ENCODE peak calls at places on chromosome 21, in four cellular contexts. B is SK-N-SH; N is body of pancreas; C is CD4-positive, alpha-beta T cell. Z is an unnamed sample.

GRCh38 chr21:15788847-15789548 is 59.2 kb downstream of the USP25 start:
- DNase-seq in N (no peak), C (no peak), B (no peak), Z (no peak)

GRCh38 chr21:31731112-31731801 is 661 bp downstream of the SCAF4 start:
- DNase-seq in N (peak; percentile 48), B (peak; percentile 85), C (peak; percentile 34), Z (peak; percentile 71)

GRCh38 chr21:42258150-42258884 is 39.4 kb downstream of the ABCG1 start:
- DNase-seq in C (peak; percentile 81), N (peak; percentile 77), B (peak; percentile 83), Z (peak; percentile 83)

GRCh38 chr21:27700974-27701614 is 734.2 kb upstream of the ADAMTS5 start:
- DNase-seq in C (peak; percentile 1), B (peak; percentile 59), N (peak; percentile 86), Z (peak; percentile 84)

GRCh38 chr21:15063821-15064575 is 802 bp downstream of the NRIP1 start:
- DNase-seq in N (peak; percentile 57), B (peak; percentile 35), C (no peak), Z (peak; percentile 70)

GRCh38 chr21:16262109-16262508 is 532.3 kb downstream of the USP25 start:
- DNase-seq in N (no peak), C (no peak), B (no peak), Z (no peak)

GRCh38 chr21:40015818-40016217 is 148.6 kb downstream of the PCP4 start:
- DNase-seq in B (no peak), C (no peak), N (no peak), Z (no peak)

GRCh38 chr21:34154878-34155277 is 81.5 kb downstream of the MRPS6 start:
- DNase-seq in B (no peak), C (no peak), N (no peak), Z (no peak)

GRCh38 chr21:15400905-15401304 is 328.9 kb upstream of the USP25 start:
- DNase-seq in N (no peak), B (no peak), C (no peak), Z (no peak)

GRCh38 chr21:34519013-34519412 is 7.0 kb upstream of the KCNE1 start:
- DNase-seq in B (no peak), N (no peak), C (no peak), Z (no peak)

GRCh38 chr21:41926068-41926806 is 27.6 kb downstream of the C2CD2 start:
- DNase-seq in C (peak; percentile 9), B (no peak), N (peak; percentile 69), Z (no peak)

GRCh38 chr21:26597023-26597422 is 23.9 kb upstream of the CYYR1 start:
- DNase-seq in N (no peak), C (no peak), B (no peak), Z (no peak)

GRCh38 chr21:27156666-27157065 is 189.8 kb upstream of the ADAMTS5 start:
- DNase-seq in B (no peak), C (no peak), N (no peak), Z (no peak)

GRCh38 chr21:14995695-14996490 is 68.9 kb downstream of the NRIP1 start:
- DNase-seq in B (no peak), N (no peak), C (no peak), Z (no peak)

GRCh38 chr21:41970099-41970391 is 16.2 kb upstream of the C2CD2 start:
- DNase-seq in N (no peak), C (no peak), B (no peak), Z (no peak)

GRCh38 chr21:39710866-39711265 is 34.1 kb upstream of the IGSF5 start:
- DNase-seq in N (no peak), C (no peak), B (no peak), Z (no peak)

GRCh38 chr21:42245348-42246185 is 26.6 kb downstream of the ABCG1 start:
- DNase-seq in B (peak; percentile 62), C (no peak), N (no peak), Z (peak; percentile 64)

GRCh38 chr21:34679056-34679455 is 10.3 kb downstream of the CLIC6 start:
- DNase-seq in N (no peak), B (no peak), C (no peak), Z (no peak)

GRCh38 chr21:30463713-30464112 is 16.5 kb downstream of the KRTAP19-1 start:
- DNase-seq in C (no peak), N (no peak), B (peak; percentile 12), Z (no peak)

GRCh38 chr21:31524140-31524539 is 135.4 kb upstream of the SOD1 start:
- DNase-seq in N (no peak), B (no peak), C (no peak), Z (no peak)

GRCh38 chr21:31348188-31348587 is 4.1 kb upstream of the TIAM1 start:
- DNase-seq in B (no peak), C (no peak), N (no peak), Z (no peak)

GRCh38 chr21:18451679-18452078 is 48.1 kb upstream of the TMPRSS15 start:
- DNase-seq in N (no peak), C (no peak), B (no peak), Z (no peak)

GRCh38 chr21:39612233-39613028 is at the start of gene B3GALT5:
- DNase-seq in B (peak; percentile 88), C (no peak), N (peak; percentile 40), Z (peak; percentile 71)

GRCh38 chr21:40842197-40842552 is 4.8 kb downstream of the DSCAM start:
- DNase-seq in C (no peak), B (no peak), N (no peak), Z (no peak)

GRCh38 chr21:31730687-31731111 is 1.2 kb downstream of the SCAF4 start:
- DNase-seq in B (no peak), C (no peak), N (peak; percentile 12), Z (peak; percentile 23)

DNA sequence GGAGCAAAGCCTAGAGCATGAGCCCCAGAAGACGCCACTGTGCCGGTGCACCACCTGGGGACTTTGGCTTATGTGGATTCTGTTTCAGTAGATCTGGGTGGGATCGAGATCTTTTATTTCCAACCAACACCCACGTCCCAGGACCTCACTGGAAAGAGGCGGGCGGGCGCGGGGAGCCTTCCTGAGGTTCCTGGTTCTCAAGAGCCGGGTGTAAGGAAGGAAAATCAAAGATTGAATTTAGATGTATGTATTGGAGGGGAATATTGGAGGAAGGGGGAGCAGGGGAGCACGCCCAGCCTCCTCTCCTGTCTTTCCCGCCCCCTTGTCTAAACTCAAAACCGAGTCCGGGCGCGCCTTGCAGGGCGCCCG is 6.2 kb upstream of the OLIG2 start:
- DNase-seq in N (no peak), C (no peak), B (no peak), Z (no peak)
- TF ChIP-seq CTCF in N (no peak), C (no peak), B (no peak), Z (no peak)

GRCh38 chr21:38170705-38171682 is 85.8 kb upstream of the KCNJ15 start:
- DNase-seq in C (no peak), N (no peak), B (no peak), Z (no peak)
- TF ChIP-seq CTCF in C (no peak), N (no peak), B (no peak), Z (no peak)

DNA sequence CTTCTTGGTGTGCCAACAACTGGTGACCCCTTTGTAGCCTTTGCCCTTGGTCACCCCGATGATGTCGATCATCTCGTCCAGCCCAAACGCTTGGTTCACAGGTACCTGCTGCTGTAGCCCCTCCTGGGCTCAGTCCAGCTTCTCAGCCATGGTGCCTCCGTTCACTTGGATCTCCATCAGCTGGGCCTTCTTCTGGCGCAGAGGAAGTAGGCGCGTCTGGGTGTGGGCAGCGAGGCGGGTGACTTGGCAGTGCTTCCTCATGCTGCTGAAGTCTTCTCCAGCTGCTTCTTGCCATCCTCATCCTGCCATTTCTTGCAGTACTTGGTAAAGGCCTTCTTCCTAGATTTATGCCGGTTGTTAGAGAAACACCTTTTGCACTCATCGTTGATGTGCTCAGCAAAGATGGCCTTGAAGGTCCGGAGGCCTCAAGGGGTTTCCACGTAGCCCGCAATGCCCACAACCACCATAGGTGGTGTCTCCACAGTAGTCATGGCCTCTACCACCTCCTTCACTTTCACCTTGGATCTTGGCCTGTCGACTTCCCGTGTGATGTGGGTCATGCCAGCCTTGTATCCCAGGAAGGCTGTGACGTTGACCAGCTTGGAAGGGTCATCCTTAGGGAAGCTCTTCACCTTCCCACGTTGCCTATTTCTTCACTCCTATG is 13.0 kb downstream of the DOP1B start:
- DNase-seq in C (no peak), N (no peak), B (no peak), Z (no peak)
- TF ChIP-seq CTCF in C (no peak), N (no peak), B (no peak), Z (no peak)

GRCh38 chr21:25518491-25518911 is 88.8 kb downstream of the MRPL39 start:
- DNase-seq in C (no peak), B (no peak), N (no peak), Z (no peak)
- TF ChIP-seq CTCF in C (no peak), B (no peak), N (no peak), Z (no peak)

GRCh38 chr21:45241357-45241756 is 46.3 kb downstream of the POFUT2 start:
- DNase-seq in B (no peak), N (no peak), C (no peak), Z (no peak)

GRCh38 chr21:45234906-45235305 is 52.8 kb downstream of the POFUT2 start:
- DNase-seq in C (no peak), B (no peak), N (no peak), Z (no peak)

GRCh38 chr21:45235488-45235887 is 52.2 kb downstream of the POFUT2 start:
- DNase-seq in C (no peak), B (no peak), N (no peak), Z (no peak)

GRCh38 chr21:45234127-45234526 is 53.6 kb downstream of the POFUT2 start:
- DNase-seq in C (no peak), B (no peak), N (no peak), Z (no peak)

GRCh38 chr21:45236481-45236880 is 51.2 kb downstream of the POFUT2 start:
- DNase-seq in B (no peak), N (no peak), C (no peak), Z (no peak)
- TF ChIP-seq CTCF in B (no peak), N (no peak), C (no peak), Z (no peak)

GRCh38 chr21:37563641-37564340 is 197.2 kb downstream of the DYRK1A start:
- DNase-seq in C (peak; percentile 81), B (peak; percentile 97), N (peak; percentile 96), Z (peak; percentile 86)
- TF ChIP-seq CTCF in C (peak; percentile 50), B (peak; percentile 47), N (peak; percentile 24), Z (peak; percentile 10)

DNA sequence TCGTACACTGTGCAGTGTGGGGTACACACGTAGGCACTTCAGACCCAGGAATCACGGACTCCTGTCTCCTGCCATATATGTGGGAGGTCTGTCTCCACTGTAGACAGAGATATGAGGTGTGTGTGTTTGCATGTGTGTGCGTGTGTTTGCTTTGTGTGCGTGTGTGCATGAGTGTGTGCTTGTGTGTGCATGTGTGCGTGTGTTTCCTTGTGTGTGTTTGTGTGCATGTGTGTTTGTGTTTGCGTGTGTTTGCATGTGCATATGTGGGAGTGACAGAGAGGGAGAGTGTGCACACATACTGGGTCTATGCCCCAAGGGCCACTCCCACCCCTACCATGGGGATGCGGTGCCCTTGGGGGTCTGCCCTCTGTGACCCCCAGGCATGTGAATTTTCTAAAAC is 94.5 kb downstream of the SIK1 start:
- DNase-seq in B (no peak), C (no peak), N (no peak), Z (no peak)
- TF ChIP-seq CTCF in B (no peak), C (no peak), N (no peak), Z (no peak)

DNA sequence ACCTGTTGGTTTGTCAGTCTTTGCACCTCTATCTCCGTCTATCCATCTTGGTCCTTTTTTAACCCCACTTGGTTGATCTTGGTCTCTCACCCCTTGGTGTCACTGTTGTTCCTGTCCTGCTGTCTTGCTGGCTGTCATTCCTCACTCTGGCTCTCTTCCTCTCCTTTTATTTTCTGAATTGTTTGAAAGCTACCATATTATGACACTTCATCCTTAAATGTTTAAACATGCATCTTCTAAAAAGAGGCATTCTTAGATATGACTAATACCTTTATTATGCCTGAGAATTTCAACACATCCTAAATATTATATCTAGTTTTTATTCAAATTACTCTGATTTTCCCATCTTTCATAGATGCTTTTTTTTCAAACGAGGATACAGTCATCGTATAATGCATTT is 37.0 kb downstream of the BACH1 start:
- DNase-seq in N (no peak), B (no peak), C (no peak), Z (no peak)
- TF ChIP-seq CTCF in N (no peak), B (peak; percentile 36), C (no peak), Z (no peak)

GRCh38 chr21:25360593-25360992 is 246.7 kb downstream of the MRPL39 start:
- DNase-seq in C (no peak), B (no peak), N (no peak), Z (no peak)
- TF ChIP-seq CTCF in C (no peak), B (peak; percentile 37), N (no peak), Z (no peak)